ENCODE peak calls at places on chromosomes 7 and 10, in seven cellular contexts. J is activated CD4-positive, CD25-positive, alpha-beta regulatory T cell treated with anti-CD3 and anti-CD28 coated beads, Interleukin-2, amount 50 U/mL, for 72 hours; G is pancreas; K is NCI-H2171 treated with DMSO at 0.1 percent for 48 hours; T is caudate nucleus; D is stimulated activated naive B cell treated with anti-CD40 and anti-IgM and Interleukin-4, amounts not matched to agents 10 μg/mL and 1 μg/mL and 100 μg/mL, for 72 hours; X is heart left ventricle. H is an unnamed sample.

GRCh38 chr7:94654764-94655561 is 970 bp downstream of the SGCE start:
- DNase-seq in X (peak; percentile 31), D (no peak), T (no peak), G (no peak), K (peak; percentile 28), J (no peak), H (peak; percentile 85)

GRCh38 chr10:25465582-25466372 is 291.0 kb downstream of the GPR158 start:
- DNase-seq in K (no peak), X (no peak), T (no peak), G (no peak), D (no peak), J (no peak), H (no peak)

GRCh38 chr10:93280699-93281366 is 201.3 kb downstream of the MYOF start:
- DNase-seq in K (no peak), D (no peak), J (no peak), T (no peak), G (no peak), X (no peak), H (peak; percentile 80)

GRCh38 chr7:69482676-69483075 is 115.6 kb upstream of the AUTS2 start:
- DNase-seq in T (no peak), D (no peak), G (no peak), J (no peak), X (no peak), K (no peak), H (no peak)

GRCh38 chr10:79298403-79299244 is 48.6 kb upstream of the PPIF start:
- DNase-seq in G (no peak), K (no peak), J (no peak), X (peak; percentile 72), T (no peak), D (no peak), H (peak; percentile 22)

GRCh38 chr10:22250897-22251605 is 33.2 kb upstream of the EBLN1 start:
- DNase-seq in T (no peak), K (no peak), X (no peak), G (no peak), J (no peak), D (peak; percentile 11), H (no peak)

GRCh38 chr10:102621418-102622325 is 22.6 kb upstream of the TRIM8 start:
- DNase-seq in K (no peak), G (no peak), X (no peak), T (no peak), J (no peak), D (no peak), H (no peak)

GRCh38 chr10:15344876-15345285 is 26.2 kb downstream of the FAM171A1 start:
- DNase-seq in T (no peak), G (peak; percentile 25), D (no peak), X (no peak), K (no peak), J (no peak), H (peak; percentile 76)

GRCh38 chr10:93991596-93992284 is 2.0 kb upstream of the PLCE1 start:
- DNase-seq in G (peak; percentile 49), X (peak; percentile 76), D (no peak), J (no peak), T (no peak), K (no peak), H (no peak)

H was measured in NCI-H69.